ENCODE peak calls at places on chromosomes 7 and 10, in nine cellular contexts. U, V, X, Y, Q, B, P, I and W are unnamed samples.

GRCh38 chr10:119737039-119737663 is 11.3 kb downstream of the INPP5F start:
- DNase-seq in Y (no peak), Q (no peak), B (no peak), I (no peak), U (no peak), V (no peak), X (no peak), P (no peak), W (no peak)

GRCh38 chr7:131238260-131238940 is 89.3 kb upstream of the MKLN1 start:
- DNase-seq in V (peak), I (peak), B (no peak), Y (no peak), P (no peak), U (peak), Q (no peak), X (peak), W (peak)

GRCh38 chr10:44878704-44879530 is 32.2 kb upstream of the TMEM72 start:
- DNase-seq in P (peak), Q (no peak), Y (no peak), X (peak), V (peak), B (peak), U (peak), I (peak), W (peak)

GRCh38 chr10:103800789-103801540 is 54.4 kb downstream of the SH3PXD2A start:
- DNase-seq in I (peak), V (peak), P (no peak), B (no peak), U (peak), Y (no peak), Q (no peak), X (no peak), W (no peak)

GRCh38 chr10:78199019-78199418 is 165.4 kb downstream of the RPS24 start:
- DNase-seq in U (no peak), V (no peak), P (no peak), Y (no peak), I (no peak), X (no peak), Q (no peak), B (no peak), W (no peak)

GRCh38 chr7:106774768-106775551 is 90.1 kb upstream of the PIK3CG start:
- DNase-seq in Y (peak), X (peak), P (no peak), B (no peak), V (no peak), Q (no peak), U (peak), I (no peak), W (peak)

GRCh38 chr10:62560207-62560819 is 186.1 kb downstream of the ZNF365 start:
- DNase-seq in B (no peak), I (peak), X (peak), Y (no peak), V (no peak), U (peak), P (no peak), Q (no peak), W (no peak)

GRCh38 chr10:62627985-62628384 is 176.5 kb upstream of the ADO start:
- DNase-seq in Q (no peak), B (no peak), Y (no peak), I (no peak), U (peak), V (no peak), P (no peak), X (peak), W (no peak)

GRCh38 chr10:20156511-20156910 is 340.3 kb downstream of the PLXDC2 start:
- DNase-seq in B (no peak), I (no peak), Q (no peak), X (no peak), Y (no peak), V (no peak), P (no peak), U (no peak), W (no peak)

GRCh38 chr10:84193846-84194423 is 402 bp upstream of the CDHR1 start:
- DNase-seq in B (no peak), Q (no peak), Y (no peak), P (no peak), U (no peak), V (no peak), I (no peak), X (no peak), W (no peak)

GRCh38 chr7:116583653-116584052 is 58.8 kb downstream of the CAV1 start:
- DNase-seq in X (no peak), I (no peak), P (no peak), Q (peak), U (no peak), Y (no peak), V (no peak), B (no peak), W (no peak)

GRCh38 chr7:90706067-90706716 is 110.1 kb downstream of the CDK14 start:
- DNase-seq in Y (no peak), U (no peak), B (no peak), P (no peak), I (no peak), Q (no peak), V (peak), X (peak), W (peak)

GRCh38 chr7:117395743-117396142 is 31.6 kb downstream of the ASZ1 start:
- DNase-seq in Y (no peak), I (no peak), X (no peak), U (no peak), Q (no peak), B (no peak), V (no peak), P (peak), W (no peak)

GRCh38 chr7:103680161-103681144 is 234.4 kb upstream of the SLC26A5 start:
- DNase-seq in I (no peak), U (no peak), X (peak), V (no peak), Y (no peak), P (peak), Q (no peak), B (no peak), W (no peak)

GRCh38 chr10:112802411-112803060 is 147.5 kb upstream of the TCF7L2 start:
- DNase-seq in I (no peak), Q (no peak), U (no peak), B (no peak), V (no peak), X (no peak), Y (no peak), P (no peak), W (no peak)

GRCh38 chr10:70925377-70926214 is 37.2 kb upstream of the PCBD1 start:
- DNase-seq in U (peak), V (no peak), X (peak), B (peak), Y (no peak), Q (peak), P (peak), I (no peak), W (peak)

GRCh38 chr7:149398195-149398820 is 62.6 kb downstream of the ZNF777 start:
- DNase-seq in I (no peak), V (no peak), Y (no peak), X (no peak), P (no peak), B (no peak), U (no peak), Q (no peak), W (no peak)

GRCh38 chr7:47407821-47408674 is 173.9 kb downstream of the TNS3 start:
- DNase-seq in U (no peak), P (no peak), I (no peak), B (no peak), X (peak), Y (no peak), Q (no peak), V (no peak), W (no peak)

GRCh38 chr10:19683965-19684364 is 132.3 kb upstream of the PLXDC2 start:
- DNase-seq in I (no peak), Q (no peak), B (no peak), Y (no peak), X (no peak), P (no peak), V (no peak), U (no peak), W (no peak)

GRCh38 chr10:70629338-70629737 is 26.8 kb upstream of the PRF1 start:
- DNase-seq in I (no peak), P (no peak), B (no peak), X (no peak), V (no peak), Y (no peak), U (no peak), Q (no peak), W (no peak)

GRCh38 chr10:16945566-16945965 is 128.3 kb upstream of the RSU1 start:
- DNase-seq in Q (no peak), P (no peak), X (no peak), Y (no peak), I (no peak), B (no peak), U (no peak), V (no peak), W (no peak)

GRCh38 chr10:16947071-16947470 is 129.8 kb upstream of the RSU1 start:
- DNase-seq in V (no peak), Y (no peak), X (no peak), U (no peak), Q (no peak), P (no peak), B (no peak), I (no peak), W (no peak)

GRCh38 chr10:16944081-16944922 is 127.1 kb upstream of the RSU1 start:
- DNase-seq in V (no peak), P (no peak), I (no peak), U (no peak), X (peak), B (no peak), Y (no peak), Q (no peak), W (peak)

GRCh38 chr10:16943301-16944080 is 126.3 kb upstream of the RSU1 start:
- DNase-seq in P (no peak), X (peak), V (no peak), Y (no peak), U (no peak), I (no peak), Q (no peak), B (no peak), W (peak)

DNA sequence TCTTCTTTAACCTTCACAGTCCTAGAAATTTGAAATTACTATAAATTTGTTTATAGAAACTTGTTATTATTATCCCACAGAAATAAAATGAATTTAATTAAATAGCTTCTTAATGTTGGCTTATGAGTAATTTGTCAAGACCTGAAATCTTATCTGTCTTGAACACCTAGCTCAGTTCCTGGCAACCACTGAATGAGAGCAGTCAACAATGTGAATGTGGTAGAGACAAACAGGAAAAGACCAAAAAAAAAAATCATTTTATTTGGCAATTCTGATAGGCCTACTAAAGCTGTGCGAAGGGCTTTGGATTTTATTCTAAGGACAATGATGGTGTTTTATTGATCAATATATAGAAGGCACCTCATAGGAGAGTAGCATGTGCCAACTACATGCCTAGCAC is 127.7 kb upstream of the RSU1 start:
- DNase-seq in U (no peak), X (no peak), Q (no peak), B (no peak), V (no peak), Y (no peak), P (no peak), I (no peak), W (peak)
- H2AFZ ChIP-seq in U (no peak), X (no peak), Q (no peak), B (no peak), V (no peak), Y (no peak), P (no peak), I (no peak), W (peak)

DNA sequence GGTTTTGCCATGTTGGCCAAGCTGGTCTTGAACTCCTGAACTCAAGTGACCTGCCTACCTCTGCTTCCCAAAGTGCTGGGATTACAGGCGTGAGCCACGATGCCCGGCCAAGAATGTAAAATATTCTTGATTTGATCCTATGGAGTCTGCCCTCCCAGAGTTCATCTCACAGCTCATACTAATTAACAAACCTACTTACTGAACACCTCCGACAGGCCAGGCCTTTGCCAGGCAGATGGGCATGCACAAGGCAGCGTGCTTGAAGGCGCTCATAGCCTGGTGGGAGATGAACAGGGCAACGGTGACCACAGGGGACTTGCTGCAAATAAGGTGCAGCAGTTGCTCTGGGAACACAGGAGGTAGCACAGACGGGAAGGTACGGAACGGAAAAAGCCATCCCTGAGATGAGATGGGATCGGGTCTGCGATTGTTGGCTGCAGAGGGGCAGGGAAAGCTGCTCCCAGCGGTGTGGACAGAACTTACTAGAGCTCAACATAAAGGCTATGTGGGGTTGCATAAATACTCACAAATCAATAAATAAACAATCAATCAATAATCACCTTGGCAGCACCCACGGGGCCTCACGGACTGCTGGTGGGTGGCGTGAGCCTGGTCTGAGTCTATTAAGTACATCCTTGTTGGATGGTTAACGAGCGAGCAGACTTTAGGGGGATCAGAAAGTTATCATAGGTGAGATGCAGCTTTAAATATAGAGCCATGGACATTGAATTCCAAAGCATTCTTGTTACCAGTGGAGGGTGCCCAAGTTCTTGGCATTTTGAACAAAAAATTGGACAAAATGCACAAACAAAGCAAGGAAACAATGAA is 4.7 kb downstream of the ACBD7 start:
- DNase-seq in Q (no peak), B (no peak), P (no peak), V (no peak), U (no peak), I (no peak), X (no peak), Y (no peak), W (no peak)
- H2AFZ ChIP-seq in Q (no peak), B (peak), P (no peak), V (peak), U (peak), I (peak), X (peak), Y (no peak), W (peak)

GRCh38 chr7:139697031-139697430 is 80.8 kb downstream of the HIPK2 start:
- DNase-seq in X (no peak), I (no peak), U (no peak), B (no peak), P (no peak), Q (peak), V (no peak), Y (no peak), W (no peak)

GRCh38 chr7:139698879-139699278 is 78.9 kb downstream of the HIPK2 start:
- DNase-seq in I (no peak), P (no peak), Y (no peak), U (no peak), B (no peak), X (no peak), Q (no peak), V (no peak), W (no peak)

GRCh38 chr7:139696547-139696946 is 81.3 kb downstream of the HIPK2 start:
- DNase-seq in X (no peak), B (no peak), Y (no peak), Q (peak), V (no peak), P (no peak), U (no peak), I (no peak), W (no peak)

GRCh38 chr7:139699640-139700504 is 77.9 kb downstream of the HIPK2 start:
- DNase-seq in U (no peak), B (no peak), I (no peak), Q (no peak), X (peak), P (peak), V (no peak), Y (no peak), W (no peak)

DNA sequence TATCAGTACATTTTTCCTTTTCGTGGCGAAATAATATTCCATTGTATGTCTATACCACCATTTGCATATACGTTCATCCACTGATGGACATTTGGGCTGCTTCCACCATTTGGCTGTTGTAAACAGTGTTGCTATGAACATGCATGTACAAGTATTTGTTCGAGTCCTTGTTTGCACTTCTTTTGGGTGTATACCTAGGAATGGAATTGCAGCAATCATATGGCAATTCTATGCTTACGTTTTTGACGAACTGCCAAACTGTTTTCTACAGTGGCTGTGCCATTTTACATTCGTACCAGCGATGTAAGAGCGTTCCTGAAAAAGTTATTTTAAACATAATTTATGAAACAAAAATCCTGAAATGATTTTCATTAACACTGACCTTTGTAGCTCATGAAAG is 79.5 kb downstream of the HIPK2 start:
- DNase-seq in X (no peak), U (no peak), P (no peak), Q (no peak), V (no peak), I (no peak), Y (no peak), B (no peak), W (no peak)
- H2AFZ ChIP-seq in X (no peak), U (no peak), P (no peak), Q (no peak), V (no peak), I (no peak), Y (no peak), B (no peak), W (no peak)

DNA sequence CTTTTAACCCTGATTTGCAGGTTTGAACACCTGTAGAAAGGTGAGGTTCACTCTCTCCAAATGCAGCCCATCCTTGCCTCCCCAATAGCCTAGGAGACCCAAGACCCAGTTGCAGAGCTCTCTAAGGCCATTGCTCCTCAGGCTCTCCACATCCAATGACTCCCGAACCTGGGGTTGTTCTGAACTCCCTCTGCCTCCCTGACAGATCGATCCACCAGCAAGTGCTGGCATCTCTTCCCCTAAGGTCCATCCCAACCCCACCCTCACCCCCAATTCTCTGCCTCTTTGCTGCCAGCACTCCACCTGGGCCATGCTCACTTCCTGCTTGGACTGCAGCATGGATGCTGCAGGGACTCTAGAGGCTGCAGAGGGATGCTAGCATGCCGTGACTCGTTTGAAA is 19.3 kb upstream of the FAM170B start:
- DNase-seq in U (no peak), Y (no peak), B (no peak), I (no peak), V (no peak), X (no peak), P (no peak), Q (no peak), W (no peak)
- H2AFZ ChIP-seq in U (no peak), Y (no peak), B (no peak), I (no peak), V (no peak), X (no peak), P (no peak), Q (no peak), W (no peak)

DNA sequence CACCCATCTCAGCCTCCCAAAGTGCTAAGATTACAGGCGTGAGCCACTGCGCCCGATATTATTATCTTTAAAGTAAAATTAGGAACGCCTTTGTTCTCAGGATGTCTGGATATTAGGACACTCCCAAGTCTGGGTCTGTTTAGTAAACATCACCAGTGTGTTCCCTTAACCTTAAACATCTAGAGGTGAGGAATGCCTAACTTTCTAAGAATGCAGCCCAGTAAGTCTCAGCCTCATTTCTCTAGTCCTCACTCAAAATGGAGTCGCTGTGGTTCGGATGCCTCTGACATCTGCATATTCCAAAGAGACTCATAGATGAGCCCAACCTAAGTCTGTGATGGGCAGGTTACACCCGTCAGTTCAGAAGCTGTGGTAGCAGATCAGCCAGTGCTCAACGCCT is 4.3 kb upstream of the INSYN2A start:
- DNase-seq in X (no peak), V (no peak), U (no peak), Q (no peak), B (no peak), P (no peak), I (no peak), Y (no peak), W (no peak)
- H2AFZ ChIP-seq in X (no peak), V (no peak), U (no peak), Q (no peak), B (no peak), P (no peak), I (no peak), Y (no peak), W (no peak)

DNA sequence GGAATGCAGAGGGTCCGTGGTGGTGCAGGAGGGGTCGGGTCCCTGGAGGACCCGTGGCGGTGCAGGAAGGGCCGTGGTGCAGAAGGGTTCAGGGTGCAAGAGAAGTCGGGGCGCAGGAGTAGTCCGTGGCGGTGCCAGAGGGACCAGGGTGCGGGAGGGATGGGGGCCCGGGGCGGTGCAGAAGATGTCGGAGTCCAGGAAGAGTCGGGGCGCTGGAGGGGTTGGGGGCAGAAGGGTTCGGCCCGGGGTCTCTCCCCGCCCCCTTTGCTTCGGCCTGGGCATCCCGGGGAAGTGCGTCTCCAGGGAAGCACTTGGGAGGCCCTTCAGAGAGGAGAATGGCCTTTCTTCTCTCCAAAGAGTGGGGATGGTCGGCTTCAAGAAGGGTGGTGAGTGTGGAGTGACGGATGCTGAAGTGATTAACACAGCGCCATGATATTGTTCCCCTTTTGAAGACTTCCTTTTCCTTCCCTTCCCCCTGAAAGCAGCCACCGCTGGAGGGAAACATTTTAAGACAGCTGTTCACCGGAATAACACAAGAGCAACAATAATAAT is 997 bp downstream of the WDR37 start:
- DNase-seq in Q (peak), V (no peak), U (no peak), X (no peak), Y (no peak), B (no peak), I (no peak), P (peak), W (peak)
- H2AFZ ChIP-seq in Q (peak), V (no peak), U (peak), X (peak), Y (no peak), B (peak), I (peak), P (peak), W (peak)

GRCh38 chr10:121734517-121735137 is 136.4 kb upstream of the FGFR2 start:
- DNase-seq in V (peak), I (peak), U (peak), B (no peak), X (no peak), Y (peak), Q (peak), P (peak), W (no peak)
- H2AFZ ChIP-seq in V (no peak), I (no peak), U (peak), B (peak), X (no peak), Y (no peak), Q (no peak), P (no peak), W (no peak)